ENCODE peak calls at places on chromosomes 5 and 9, in six cellular contexts. M is mesenchymal stem cell, Q is neuronal stem cell, L is IMR-90, K is H1, G is trophoblast cell. B is an unnamed sample.

GRCh38 chr9:98879958-98880300 is 63.8 kb upstream of the COL15A1 start:
- DNase-seq in Q (no peak), G (no peak), K (no peak), M (no peak), L (no peak), B (no peak)

GRCh38 chr5:166441-167372 is 24.6 kb upstream of the LRRC14B start:
- DNase-seq in L (no peak), G (no peak), Q (no peak), M (no peak), K (no peak), B (peak; percentile 31)

GRCh38 chr5:66720776-66721175 is 124.6 kb downstream of the MAST4 start:
- DNase-seq in M (no peak), K (no peak), L (no peak), G (no peak), Q (no peak), B (peak; percentile 32)

GRCh38 chr9:14321517-14322125 is 7.7 kb upstream of the NFIB start:
- DNase-seq in K (no peak), G (no peak), L (no peak), M (no peak), Q (no peak), B (no peak)

GRCh38 chr9:115117999-115118470 is at the start of gene TNC:
- DNase-seq in M (peak; percentile 81), L (peak; percentile 92), G (no peak), K (peak; percentile 52), Q (peak; percentile 52), B (peak; percentile 63)

GRCh38 chr9:72383978-72384709 is 19.1 kb upstream of the ZFAND5 start:
- DNase-seq in M (peak; percentile 79), G (no peak), Q (no peak), K (no peak), L (peak; percentile 94), B (no peak)

GRCh38 chr5:20833081-20833627 is 845.2 kb upstream of the CDH18 start:
- DNase-seq in K (no peak), M (no peak), L (no peak), Q (no peak), G (no peak), B (no peak)

GRCh38 chr9:91127653-91128052 is 234.1 kb downstream of the AUH start:
- DNase-seq in Q (no peak), M (peak; percentile 19), L (peak; percentile 77), G (no peak), K (no peak), B (no peak)

GRCh38 chr5:374631-375335 is 53.3 kb downstream of the AHRR start:
- DNase-seq in K (peak; percentile 43), M (no peak), Q (no peak), G (no peak), L (no peak), B (peak; percentile 25)

GRCh38 chr9:116589392-116590354 is 97.4 kb upstream of the TRIM32 start:
- DNase-seq in M (peak; percentile 50), L (peak; percentile 69), K (peak; percentile 80), Q (no peak), G (peak; percentile 62), B (peak; percentile 77)

GRCh38 chr5:33166971-33167370 is 273.8 kb upstream of the TARS1 start:
- DNase-seq in L (no peak), M (no peak), Q (no peak), G (no peak), K (no peak), B (no peak)

DNA sequence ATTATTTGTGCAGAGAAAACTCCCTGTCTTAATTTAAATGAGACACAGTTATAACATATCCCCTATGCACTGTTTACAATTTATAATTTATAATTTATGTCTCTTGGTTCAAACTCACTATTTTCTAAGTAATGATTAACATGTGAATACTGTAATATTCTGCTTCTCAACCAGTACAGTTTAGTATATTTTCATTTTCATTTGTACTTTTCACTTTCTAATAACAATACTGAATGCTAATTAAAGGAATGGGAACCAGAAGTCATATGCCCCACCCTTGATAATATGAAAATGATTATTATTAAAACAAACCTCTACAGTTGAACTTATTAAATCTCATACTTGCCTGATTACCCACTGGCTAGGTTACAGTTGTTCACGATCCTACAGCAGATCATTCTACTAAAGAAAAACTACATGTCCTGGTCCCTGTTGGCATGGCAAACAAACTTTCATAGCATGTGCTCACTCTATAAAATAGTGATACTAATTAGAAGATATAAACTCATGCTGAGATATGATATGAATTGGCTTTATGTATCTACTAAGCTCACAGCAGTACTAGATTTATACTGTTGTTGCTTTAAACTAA is 66.4 kb downstream of the POU5F2 start:
- DNase-seq in Q (no peak), K (no peak), G (no peak), L (no peak), M (no peak), B (no peak)
- H4K91ac ChIP-seq in Q (no peak overlapping the region), K (no peak overlapping the region), G (no peak overlapping the region), L (no peak overlapping the region), M (no peak overlapping the region), B (no peak overlapping the region)

GRCh38 chr5:39760385-39761198 is 335.8 kb upstream of the DAB2 start:
- DNase-seq in L (peak; percentile 94), G (no peak), K (no peak), Q (no peak), M (peak; percentile 96), B (no peak)

GRCh38 chr5:39759696-39760095 is 334.9 kb upstream of the DAB2 start:
- DNase-seq in L (no peak), G (no peak), M (peak; percentile 21), Q (no peak), K (no peak), B (no peak)

GRCh38 chr5:39757121-39757520 is 332.3 kb upstream of the DAB2 start:
- DNase-seq in M (peak; percentile 64), K (no peak), L (no peak), Q (no peak), G (no peak), B (no peak)

GRCh38 chr5:39755986-39756385 is 331.2 kb upstream of the DAB2 start:
- DNase-seq in K (no peak), G (no peak), Q (no peak), M (peak; percentile 90), L (peak; percentile 96), B (no peak)

GRCh38 chr5:39758426-39758825 is 333.6 kb upstream of the DAB2 start:
- DNase-seq in G (no peak), K (no peak), L (no peak), Q (no peak), M (no peak), B (no peak)
- H4K91ac ChIP-seq in G (no peak overlapping the region), K (no peak overlapping the region), L (peak overlapping the region; percentile 13), Q (no peak overlapping the region), M (no peak overlapping the region), B (no peak overlapping the region)

GRCh38 chr5:95800553-95800952 is 22.0 kb downstream of the GLRX start:
- DNase-seq in L (no peak), M (no peak), G (no peak), Q (no peak), K (no peak), B (no peak)

GRCh38 chr5:95798048-95798447 is 24.5 kb downstream of the GLRX start:
- DNase-seq in L (no peak), M (no peak), Q (no peak), K (no peak), G (no peak), B (no peak)

GRCh38 chr5:95799181-95799835 is 23.2 kb downstream of the GLRX start:
- DNase-seq in G (no peak), M (peak; percentile 53), Q (no peak), L (no peak), K (no peak), B (no peak)

GRCh38 chr5:95797301-95797700 is 25.2 kb downstream of the GLRX start:
- DNase-seq in G (peak; percentile 74), Q (no peak), M (no peak), L (no peak), K (no peak), B (no peak)

DNA sequence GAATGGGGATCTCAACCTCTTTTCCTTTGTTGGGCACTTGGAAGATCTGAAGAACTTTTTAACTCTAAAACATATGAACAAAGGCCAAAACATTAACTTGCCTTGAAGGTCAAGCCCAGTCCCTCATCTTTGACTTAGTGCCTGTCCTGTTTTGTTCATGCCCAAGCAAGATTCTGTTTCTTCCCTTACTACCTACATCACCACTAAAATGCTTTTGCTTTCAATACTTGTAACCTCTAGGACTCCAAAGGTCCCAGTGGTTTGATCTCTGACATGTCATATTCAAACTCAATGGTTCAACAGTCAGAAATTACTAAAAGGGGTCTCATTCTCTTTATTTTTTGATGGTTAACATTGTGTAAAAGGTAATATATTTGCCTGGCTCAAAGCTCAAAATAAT is 24.0 kb downstream of the GLRX start:
- DNase-seq in Q (no peak), K (no peak), L (no peak), M (no peak), G (no peak), B (no peak)
- H4K91ac ChIP-seq in Q (no peak overlapping the region), K (no peak overlapping the region), L (no peak overlapping the region), M (no peak overlapping the region), G (no peak overlapping the region), B (no peak overlapping the region)

DNA sequence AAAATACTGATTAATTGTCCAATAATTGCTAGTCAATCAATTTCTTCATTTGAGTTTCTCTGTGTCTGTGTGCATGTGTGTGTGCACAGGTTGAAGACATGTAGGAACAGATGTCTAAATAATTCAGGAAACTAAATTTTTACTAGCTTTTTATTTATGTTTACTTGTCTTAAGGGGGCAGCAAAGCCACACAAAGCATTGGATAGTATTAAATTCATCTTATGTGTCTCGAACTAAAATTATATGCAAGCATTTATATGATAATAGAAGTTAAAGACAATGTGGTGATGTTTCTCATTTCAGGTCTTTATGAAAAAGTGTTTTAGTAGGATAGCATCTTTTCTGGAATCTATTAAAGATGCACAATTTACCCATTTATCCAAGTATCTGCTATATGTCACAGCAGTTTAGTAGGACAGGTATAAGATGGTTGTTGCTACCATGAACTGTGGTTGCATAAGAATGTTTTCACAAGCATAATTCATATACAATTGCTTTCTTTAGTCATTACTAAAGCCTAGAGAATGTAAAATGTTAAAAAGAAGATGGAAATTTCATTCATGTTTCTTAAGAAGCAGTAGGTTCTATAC is 784.6 kb upstream of the NUDT12 start:
- DNase-seq in M (peak; percentile 60), Q (no peak), K (no peak), L (peak; percentile 38), G (no peak), B (no peak)
- H4K91ac ChIP-seq in M (no peak overlapping the region), Q (no peak overlapping the region), K (no peak overlapping the region), L (no peak overlapping the region), G (no peak overlapping the region), B (no peak overlapping the region)

B was measured in H9.